ENCODE peak calls at places on chromosomes 16 and 17, in eight cellular contexts. One of them, this sample, is unnamed.
A peak's percentile ranks its signal among the peaks of the same experiment; 100 is the strongest.

GRCh38 chr17:80327518-80327917 is 66.9 kb downstream of the RNF213 start:
- DNase-seq in suprapubic skin: no peak
- DNase-seq in adrenal gland: no peak
- DNase-seq in endodermal cell: no peak
- DNase-seq in OCI-LY7: no peak
- DNase-seq in Caco-2: no peak
- DNase-seq in thoracic aorta: no peak
- DNase-seq in CD4-positive, alpha-beta memory T cell: no peak
- DNase-seq in this sample: no peak

GRCh38 chr16:75789237-75789636 is 62.9 kb upstream of the CPHXL start:
- DNase-seq in suprapubic skin: no peak
- DNase-seq in adrenal gland: no peak
- DNase-seq in endodermal cell: no peak
- DNase-seq in OCI-LY7: peak; percentile 70
- DNase-seq in Caco-2: no peak
- DNase-seq in thoracic aorta: no peak
- DNase-seq in CD4-positive, alpha-beta memory T cell: peak; percentile 40
- DNase-seq in this sample: peak; percentile 65

GRCh38 chr17:3004925-3005324 is 58.5 kb downstream of the OR1D5 start:
- DNase-seq in suprapubic skin: no peak
- DNase-seq in adrenal gland: no peak
- DNase-seq in endodermal cell: no peak
- DNase-seq in OCI-LY7: peak; percentile 18
- DNase-seq in Caco-2: no peak
- DNase-seq in thoracic aorta: no peak
- DNase-seq in CD4-positive, alpha-beta memory T cell: no peak
- DNase-seq in this sample: no peak

GRCh38 chr17:67679721-67680120 is 38.0 kb upstream of the NOL11 start:
- DNase-seq in suprapubic skin: no peak
- DNase-seq in adrenal gland: no peak
- DNase-seq in endodermal cell: no peak
- DNase-seq in OCI-LY7: no peak
- DNase-seq in Caco-2: no peak
- DNase-seq in thoracic aorta: no peak
- DNase-seq in CD4-positive, alpha-beta memory T cell: no peak
- DNase-seq in this sample: no peak

GRCh38 chr16:74591914-74592650 is 14.8 kb downstream of the GLG1 start:
- DNase-seq in suprapubic skin: no peak
- DNase-seq in adrenal gland: no peak
- DNase-seq in endodermal cell: no peak
- DNase-seq in OCI-LY7: no peak
- DNase-seq in Caco-2: no peak
- DNase-seq in thoracic aorta: no peak
- DNase-seq in CD4-positive, alpha-beta memory T cell: no peak
- DNase-seq in this sample: no peak

GRCh38 chr16:3140603-3141427 is 6.0 kb downstream of the ZNF213 start:
- DNase-seq in suprapubic skin: no peak
- DNase-seq in adrenal gland: no peak
- DNase-seq in endodermal cell: no peak
- DNase-seq in OCI-LY7: no peak
- DNase-seq in Caco-2: peak; percentile 22
- DNase-seq in thoracic aorta: no peak
- DNase-seq in CD4-positive, alpha-beta memory T cell: no peak
- DNase-seq in this sample: no peak

GRCh38 chr17:59651346-59651745 is 31.7 kb downstream of the CLTC start:
- DNase-seq in suprapubic skin: no peak
- DNase-seq in adrenal gland: no peak
- DNase-seq in endodermal cell: no peak
- DNase-seq in OCI-LY7: no peak
- DNase-seq in Caco-2: no peak
- DNase-seq in thoracic aorta: no peak
- DNase-seq in CD4-positive, alpha-beta memory T cell: peak; percentile 28
- DNase-seq in this sample: no peak

GRCh38 chr17:46001390-46002310 is 2.6 kb downstream of the STH start:
- DNase-seq in suprapubic skin: no peak
- DNase-seq in adrenal gland: no peak
- DNase-seq in endodermal cell: no peak
- DNase-seq in OCI-LY7: no peak
- DNase-seq in Caco-2: no peak
- DNase-seq in thoracic aorta: no peak
- DNase-seq in CD4-positive, alpha-beta memory T cell: no peak
- DNase-seq in this sample: no peak

GRCh38 chr17:18314059-18314730 is 599 bp downstream of the TOP3A start:
- DNase-seq in suprapubic skin: no peak
- DNase-seq in adrenal gland: no peak
- DNase-seq in endodermal cell: no peak
- DNase-seq in OCI-LY7: peak; percentile 18
- DNase-seq in Caco-2: no peak
- DNase-seq in thoracic aorta: no peak
- DNase-seq in CD4-positive, alpha-beta memory T cell: no peak
- DNase-seq in this sample: peak; percentile 15

GRCh38 chr17:76376318-76377133 is 7.9 kb upstream of the SPHK1 start:
- DNase-seq in suprapubic skin: no peak
- DNase-seq in adrenal gland: no peak
- DNase-seq in endodermal cell: no peak
- DNase-seq in OCI-LY7: no peak
- DNase-seq in Caco-2: no peak
- DNase-seq in thoracic aorta: no peak
- DNase-seq in CD4-positive, alpha-beta memory T cell: no peak
- DNase-seq in this sample: peak; percentile 35

GRCh38 chr17:78231991-78232759 is 744 bp downstream of the TMEM235 start:
- DNase-seq in suprapubic skin: no peak
- DNase-seq in adrenal gland: no peak
- DNase-seq in endodermal cell: peak; percentile 90
- DNase-seq in OCI-LY7: no peak
- DNase-seq in Caco-2: no peak
- DNase-seq in thoracic aorta: no peak
- DNase-seq in CD4-positive, alpha-beta memory T cell: no peak
- DNase-seq in this sample: peak; percentile 52
- H3K36me3 ChIP-seq in suprapubic skin: no peaks in the 10 kb centered on the region
- H3K36me3 ChIP-seq in adrenal gland: no peaks in the 10 kb centered on the region
- H3K36me3 ChIP-seq in endodermal cell: no peaks in the 10 kb centered on the region
- H3K36me3 ChIP-seq in OCI-LY7: no peaks in the 10 kb centered on the region
- H3K36me3 ChIP-seq in Caco-2: no peaks in the 10 kb centered on the region
- H3K36me3 ChIP-seq in thoracic aorta: no peaks in the 10 kb centered on the region
- H3K36me3 ChIP-seq in CD4-positive, alpha-beta memory T cell: no peaks in the 10 kb centered on the region
- H3K36me3 ChIP-seq in this sample: no peaks in the 10 kb centered on the region

GRCh38 chr16:69324585-69325253 is 5.7 kb downstream of the PDF start:
- DNase-seq in suprapubic skin: no peak
- DNase-seq in adrenal gland: no peak
- DNase-seq in endodermal cell: no peak
- DNase-seq in OCI-LY7: no peak
- DNase-seq in Caco-2: no peak
- DNase-seq in thoracic aorta: no peak
- DNase-seq in CD4-positive, alpha-beta memory T cell: no peak
- DNase-seq in this sample: no peak
- H3K36me3 ChIP-seq in suprapubic skin: peaks cover 68% of the 10 kb centered on the region
- H3K36me3 ChIP-seq in adrenal gland: peaks cover 82% of the 10 kb centered on the region
- H3K36me3 ChIP-seq in endodermal cell: peaks cover 79% of the 10 kb centered on the region
- H3K36me3 ChIP-seq in OCI-LY7: peaks cover 98% of the 10 kb centered on the region
- H3K36me3 ChIP-seq in Caco-2: peaks cover 22% of the 10 kb centered on the region
- H3K36me3 ChIP-seq in thoracic aorta: peaks cover 59% of the 10 kb centered on the region
- H3K36me3 ChIP-seq in CD4-positive, alpha-beta memory T cell: peaks cover 56% of the 10 kb centered on the region
- H3K36me3 ChIP-seq in this sample: peaks cover 47% of the 10 kb centered on the region

GRCh38 chr17:82831041-82831817 is 8.6 kb downstream of the ZNF750 start:
- DNase-seq in suprapubic skin: no peak
- DNase-seq in adrenal gland: no peak
- DNase-seq in endodermal cell: no peak
- DNase-seq in OCI-LY7: no peak
- DNase-seq in Caco-2: no peak
- DNase-seq in thoracic aorta: no peak
- DNase-seq in CD4-positive, alpha-beta memory T cell: no peak
- DNase-seq in this sample: no peak

GRCh38 chr17:82832411-82832810 is 7.4 kb downstream of the ZNF750 start:
- DNase-seq in suprapubic skin: no peak
- DNase-seq in adrenal gland: no peak
- DNase-seq in endodermal cell: no peak
- DNase-seq in OCI-LY7: no peak
- DNase-seq in Caco-2: no peak
- DNase-seq in thoracic aorta: no peak
- DNase-seq in CD4-positive, alpha-beta memory T cell: no peak
- DNase-seq in this sample: no peak

GRCh38 chr17:82832881-82833475 is 6.8 kb downstream of the ZNF750 start:
- DNase-seq in suprapubic skin: no peak
- DNase-seq in adrenal gland: no peak
- DNase-seq in endodermal cell: no peak
- DNase-seq in OCI-LY7: no peak
- DNase-seq in Caco-2: no peak
- DNase-seq in thoracic aorta: no peak
- DNase-seq in CD4-positive, alpha-beta memory T cell: no peak
- DNase-seq in this sample: no peak

GRCh38 chr17:82830249-82830661 is 9.6 kb downstream of the ZNF750 start:
- DNase-seq in suprapubic skin: no peak
- DNase-seq in adrenal gland: no peak
- DNase-seq in endodermal cell: no peak
- DNase-seq in OCI-LY7: no peak
- DNase-seq in Caco-2: no peak
- DNase-seq in thoracic aorta: no peak
- DNase-seq in CD4-positive, alpha-beta memory T cell: no peak
- DNase-seq in this sample: no peak

GRCh38 chr17:82831818-82832200 is 8.0 kb downstream of the ZNF750 start:
- DNase-seq in suprapubic skin: no peak
- DNase-seq in adrenal gland: no peak
- DNase-seq in endodermal cell: no peak
- DNase-seq in OCI-LY7: no peak
- DNase-seq in Caco-2: no peak
- DNase-seq in thoracic aorta: no peak
- DNase-seq in CD4-positive, alpha-beta memory T cell: no peak
- DNase-seq in this sample: no peak
- H3K36me3 ChIP-seq in suprapubic skin: peaks cover 51% of the 10 kb centered on the region
- H3K36me3 ChIP-seq in adrenal gland: no peaks in the 10 kb centered on the region
- H3K36me3 ChIP-seq in endodermal cell: peaks cover 36% of the 10 kb centered on the region
- H3K36me3 ChIP-seq in OCI-LY7: peaks cover 40% of the 10 kb centered on the region
- H3K36me3 ChIP-seq in Caco-2: no peaks in the 10 kb centered on the region
- H3K36me3 ChIP-seq in thoracic aorta: no peaks in the 10 kb centered on the region
- H3K36me3 ChIP-seq in CD4-positive, alpha-beta memory T cell: no peaks in the 10 kb centered on the region
- H3K36me3 ChIP-seq in this sample: no peaks in the 10 kb centered on the region

GRCh38 chr17:77471984-77472836 is 331.4 kb downstream of the SEC14L1 start:
- DNase-seq in suprapubic skin: no peak
- DNase-seq in adrenal gland: peak; percentile 45
- DNase-seq in endodermal cell: peak; percentile 85
- DNase-seq in OCI-LY7: peak; percentile 73
- DNase-seq in Caco-2: no peak
- DNase-seq in thoracic aorta: no peak
- DNase-seq in CD4-positive, alpha-beta memory T cell: no peak
- DNase-seq in this sample: peak; percentile 94

GRCh38 chr17:77470800-77471733 is 330.3 kb downstream of the SEC14L1 start:
- DNase-seq in suprapubic skin: no peak
- DNase-seq in adrenal gland: no peak
- DNase-seq in endodermal cell: peak; percentile 94
- DNase-seq in OCI-LY7: no peak
- DNase-seq in Caco-2: peak; percentile 81
- DNase-seq in thoracic aorta: no peak
- DNase-seq in CD4-positive, alpha-beta memory T cell: no peak
- DNase-seq in this sample: peak; percentile 88

GRCh38 chr17:77472837-77473214 is 332.1 kb downstream of the SEC14L1 start:
- DNase-seq in suprapubic skin: no peak
- DNase-seq in adrenal gland: no peak
- DNase-seq in endodermal cell: no peak
- DNase-seq in OCI-LY7: no peak
- DNase-seq in Caco-2: no peak
- DNase-seq in thoracic aorta: no peak
- DNase-seq in CD4-positive, alpha-beta memory T cell: no peak
- DNase-seq in this sample: no peak

GRCh38 chr17:77468897-77469296 is 328.1 kb downstream of the SEC14L1 start:
- DNase-seq in suprapubic skin: no peak
- DNase-seq in adrenal gland: no peak
- DNase-seq in endodermal cell: no peak
- DNase-seq in OCI-LY7: no peak
- DNase-seq in Caco-2: no peak
- DNase-seq in thoracic aorta: no peak
- DNase-seq in CD4-positive, alpha-beta memory T cell: no peak
- DNase-seq in this sample: no peak

DNA sequence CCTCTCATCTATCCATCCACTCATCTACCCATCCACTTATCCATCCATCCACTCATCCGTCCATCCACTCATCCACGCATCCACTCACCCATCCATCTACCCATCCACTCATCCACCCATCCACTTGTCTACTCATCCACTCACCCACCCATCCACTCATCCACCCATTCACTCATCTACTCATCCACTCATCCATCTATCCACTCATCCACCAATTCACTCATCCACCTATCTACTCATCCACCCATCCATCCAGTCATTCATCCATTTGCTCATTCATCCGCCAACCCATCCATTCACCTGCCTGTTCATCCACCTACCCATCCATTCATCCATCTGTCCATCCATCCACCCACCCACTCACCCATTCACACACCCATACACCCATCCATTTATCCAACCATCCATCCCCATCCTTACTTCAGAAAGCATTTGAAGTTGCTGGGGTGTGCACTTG is 329.6 kb downstream of the SEC14L1 start:
- DNase-seq in suprapubic skin: no peak
- DNase-seq in adrenal gland: no peak
- DNase-seq in endodermal cell: no peak
- DNase-seq in OCI-LY7: no peak
- DNase-seq in Caco-2: no peak
- DNase-seq in thoracic aorta: no peak
- DNase-seq in CD4-positive, alpha-beta memory T cell: no peak
- DNase-seq in this sample: no peak
- H3K36me3 ChIP-seq in suprapubic skin: no peaks in the 10 kb centered on the region
- H3K36me3 ChIP-seq in adrenal gland: no peaks in the 10 kb centered on the region
- H3K36me3 ChIP-seq in endodermal cell: peaks cover 10% of the 10 kb centered on the region
- H3K36me3 ChIP-seq in OCI-LY7: peaks cover 85% of the 10 kb centered on the region
- H3K36me3 ChIP-seq in Caco-2: peaks cover 1% of the 10 kb centered on the region
- H3K36me3 ChIP-seq in thoracic aorta: no peaks in the 10 kb centered on the region
- H3K36me3 ChIP-seq in CD4-positive, alpha-beta memory T cell: peaks cover 31% of the 10 kb centered on the region
- H3K36me3 ChIP-seq in this sample: no peaks in the 10 kb centered on the region

GRCh38 chr16:81473969-81474959 is 29.7 kb downstream of the CMIP start:
- DNase-seq in suprapubic skin: no peak
- DNase-seq in adrenal gland: no peak
- DNase-seq in endodermal cell: no peak
- DNase-seq in OCI-LY7: no peak
- DNase-seq in Caco-2: no peak
- DNase-seq in thoracic aorta: no peak
- DNase-seq in CD4-positive, alpha-beta memory T cell: no peak
- DNase-seq in this sample: no peak
- H3K36me3 ChIP-seq in suprapubic skin: peaks cover 15% of the 10 kb centered on the region
- H3K36me3 ChIP-seq in adrenal gland: peaks cover 10% of the 10 kb centered on the region
- H3K36me3 ChIP-seq in endodermal cell: peaks cover 29% of the 10 kb centered on the region
- H3K36me3 ChIP-seq in OCI-LY7: peaks cover 24% of the 10 kb centered on the region
- H3K36me3 ChIP-seq in Caco-2: no peaks in the 10 kb centered on the region
- H3K36me3 ChIP-seq in thoracic aorta: no peaks in the 10 kb centered on the region
- H3K36me3 ChIP-seq in CD4-positive, alpha-beta memory T cell: no peaks in the 10 kb centered on the region
- H3K36me3 ChIP-seq in this sample: no peaks in the 10 kb centered on the region

GRCh38 chr17:7897090-7897489 is 8.5 kb downstream of the CHD3 start:
- DNase-seq in suprapubic skin: no peak
- DNase-seq in adrenal gland: peak; percentile 7
- DNase-seq in endodermal cell: peak; percentile 28
- DNase-seq in OCI-LY7: no peak
- DNase-seq in Caco-2: no peak
- DNase-seq in thoracic aorta: no peak
- DNase-seq in CD4-positive, alpha-beta memory T cell: no peak
- DNase-seq in this sample: no peak
- H3K36me3 ChIP-seq in suprapubic skin: peaks cover 83% of the 10 kb centered on the region
- H3K36me3 ChIP-seq in adrenal gland: peaks cover 88% of the 10 kb centered on the region
- H3K36me3 ChIP-seq in endodermal cell: peaks cover 58% of the 10 kb centered on the region
- H3K36me3 ChIP-seq in OCI-LY7: peaks cover 89% of the 10 kb centered on the region
- H3K36me3 ChIP-seq in Caco-2: no peaks in the 10 kb centered on the region
- H3K36me3 ChIP-seq in thoracic aorta: peaks cover 65% of the 10 kb centered on the region
- H3K36me3 ChIP-seq in CD4-positive, alpha-beta memory T cell: peaks cover 78% of the 10 kb centered on the region
- H3K36me3 ChIP-seq in this sample: peaks cover 16% of the 10 kb centered on the region

GRCh38 chr16:54246454-54246821 is 40.1 kb downstream of the IRX3 start:
- DNase-seq in suprapubic skin: no peak
- DNase-seq in adrenal gland: no peak
- DNase-seq in endodermal cell: no peak
- DNase-seq in OCI-LY7: no peak
- DNase-seq in Caco-2: no peak
- DNase-seq in thoracic aorta: no peak
- DNase-seq in CD4-positive, alpha-beta memory T cell: no peak
- DNase-seq in this sample: no peak
- H3K36me3 ChIP-seq in suprapubic skin: no peaks in the 10 kb centered on the region
- H3K36me3 ChIP-seq in adrenal gland: no peaks in the 10 kb centered on the region
- H3K36me3 ChIP-seq in endodermal cell: no peaks in the 10 kb centered on the region
- H3K36me3 ChIP-seq in OCI-LY7: no peaks in the 10 kb centered on the region
- H3K36me3 ChIP-seq in Caco-2: no peaks in the 10 kb centered on the region
- H3K36me3 ChIP-seq in thoracic aorta: no peaks in the 10 kb centered on the region
- H3K36me3 ChIP-seq in CD4-positive, alpha-beta memory T cell: no peaks in the 10 kb centered on the region
- H3K36me3 ChIP-seq in this sample: no peaks in the 10 kb centered on the region